ENCODE peak calls at places on chromosome 2, in ten cellular contexts. One of them, this sample, is unnamed.
A peak's percentile ranks its signal among the peaks of the same experiment; 100 is the strongest.

GRCh38 chr2:145919507-145919906 is 1399.6 kb upstream of the ZEB2 start:
- DNase-seq in endothelial cell: no peak
- DNase-seq in Peyer's patch: no peak
- DNase-seq in activated T-cell treated with anti-CD3 and anti-CD28 coated beads for 24 hours: no peak
- DNase-seq in anterior cingulate cortex: no peak
- DNase-seq in HEK293T: no peak
- DNase-seq in fibroblast of mammary gland: peak; percentile 23
- DNase-seq in stimulated activated effector memory CD8-positive, alpha-beta T cell treated with anti-CD3 and anti-CD28 coated beads, Interleukin-12 subunit alpha, Interleukin-12 subunit beta, amount 100 ng/mL, for 72 hours: no peak
- DNase-seq in A172: no peak
- DNase-seq in esophagus squamous epithelium: no peak
- DNase-seq in this sample: no peak

GRCh38 chr2:45748239-45748638 is 96.8 kb downstream of the PRKCE start:
- DNase-seq in endothelial cell: no peak
- DNase-seq in Peyer's patch: no peak
- DNase-seq in activated T-cell treated with anti-CD3 and anti-CD28 coated beads for 24 hours: no peak
- DNase-seq in anterior cingulate cortex: peak; percentile 31
- DNase-seq in HEK293T: no peak
- DNase-seq in fibroblast of mammary gland: peak; percentile 99
- DNase-seq in stimulated activated effector memory CD8-positive, alpha-beta T cell treated with anti-CD3 and anti-CD28 coated beads, Interleukin-12 subunit alpha, Interleukin-12 subunit beta, amount 100 ng/mL, for 72 hours: no peak
- DNase-seq in A172: no peak
- DNase-seq in esophagus squamous epithelium: no peak
- DNase-seq in this sample: no peak

GRCh38 chr2:7358865-7359264 is 441.7 kb downstream of the RNF144A start:
- DNase-seq in endothelial cell: no peak
- DNase-seq in Peyer's patch: no peak
- DNase-seq in activated T-cell treated with anti-CD3 and anti-CD28 coated beads for 24 hours: no peak
- DNase-seq in anterior cingulate cortex: no peak
- DNase-seq in HEK293T: no peak
- DNase-seq in fibroblast of mammary gland: no peak
- DNase-seq in stimulated activated effector memory CD8-positive, alpha-beta T cell treated with anti-CD3 and anti-CD28 coated beads, Interleukin-12 subunit alpha, Interleukin-12 subunit beta, amount 100 ng/mL, for 72 hours: no peak
- DNase-seq in A172: no peak
- DNase-seq in esophagus squamous epithelium: no peak
- DNase-seq in this sample: no peak

GRCh38 chr2:16270441-16270840 is 330.1 kb downstream of the MYCN start:
- DNase-seq in endothelial cell: no peak
- DNase-seq in Peyer's patch: no peak
- DNase-seq in activated T-cell treated with anti-CD3 and anti-CD28 coated beads for 24 hours: no peak
- DNase-seq in anterior cingulate cortex: no peak
- DNase-seq in HEK293T: no peak
- DNase-seq in fibroblast of mammary gland: no peak
- DNase-seq in stimulated activated effector memory CD8-positive, alpha-beta T cell treated with anti-CD3 and anti-CD28 coated beads, Interleukin-12 subunit alpha, Interleukin-12 subunit beta, amount 100 ng/mL, for 72 hours: no peak
- DNase-seq in A172: no peak
- DNase-seq in esophagus squamous epithelium: no peak
- DNase-seq in this sample: no peak

GRCh38 chr2:675982-676646 is 1.1 kb downstream of the TMEM18 start:
- DNase-seq in endothelial cell: peak; percentile 39
- DNase-seq in Peyer's patch: peak; percentile 67
- DNase-seq in activated T-cell treated with anti-CD3 and anti-CD28 coated beads for 24 hours: no peak
- DNase-seq in anterior cingulate cortex: no peak
- DNase-seq in HEK293T: peak; percentile 49
- DNase-seq in fibroblast of mammary gland: peak; percentile 95
- DNase-seq in stimulated activated effector memory CD8-positive, alpha-beta T cell treated with anti-CD3 and anti-CD28 coated beads, Interleukin-12 subunit alpha, Interleukin-12 subunit beta, amount 100 ng/mL, for 72 hours: no peak
- DNase-seq in A172: peak; percentile 88
- DNase-seq in esophagus squamous epithelium: no peak
- DNase-seq in this sample: no peak

GRCh38 chr2:191166111-191166755 is 15.4 kb upstream of the STAT4 start:
- DNase-seq in endothelial cell: no peak
- DNase-seq in Peyer's patch: no peak
- DNase-seq in activated T-cell treated with anti-CD3 and anti-CD28 coated beads for 24 hours: no peak
- DNase-seq in anterior cingulate cortex: no peak
- DNase-seq in HEK293T: peak; percentile 37
- DNase-seq in fibroblast of mammary gland: peak; percentile 84
- DNase-seq in stimulated activated effector memory CD8-positive, alpha-beta T cell treated with anti-CD3 and anti-CD28 coated beads, Interleukin-12 subunit alpha, Interleukin-12 subunit beta, amount 100 ng/mL, for 72 hours: no peak
- DNase-seq in A172: peak; percentile 45
- DNase-seq in esophagus squamous epithelium: no peak
- DNase-seq in this sample: no peak

GRCh38 chr2:96962567-96963203 is 23.7 kb downstream of the FAM178B start:
- DNase-seq in endothelial cell: no peak
- DNase-seq in Peyer's patch: peak; percentile 87
- DNase-seq in activated T-cell treated with anti-CD3 and anti-CD28 coated beads for 24 hours: peak; percentile 54
- DNase-seq in anterior cingulate cortex: no peak
- DNase-seq in HEK293T: no peak
- DNase-seq in fibroblast of mammary gland: no peak
- DNase-seq in stimulated activated effector memory CD8-positive, alpha-beta T cell treated with anti-CD3 and anti-CD28 coated beads, Interleukin-12 subunit alpha, Interleukin-12 subunit beta, amount 100 ng/mL, for 72 hours: no peak
- DNase-seq in A172: no peak
- DNase-seq in esophagus squamous epithelium: no peak
- DNase-seq in this sample: no peak

GRCh38 chr2:118061135-118061955 is 26.9 kb upstream of the INSIG2 start:
- DNase-seq in endothelial cell: peak; percentile 26
- DNase-seq in Peyer's patch: no peak
- DNase-seq in activated T-cell treated with anti-CD3 and anti-CD28 coated beads for 24 hours: no peak
- DNase-seq in anterior cingulate cortex: no peak
- DNase-seq in HEK293T: no peak
- DNase-seq in fibroblast of mammary gland: peak; percentile 88
- DNase-seq in stimulated activated effector memory CD8-positive, alpha-beta T cell treated with anti-CD3 and anti-CD28 coated beads, Interleukin-12 subunit alpha, Interleukin-12 subunit beta, amount 100 ng/mL, for 72 hours: no peak
- DNase-seq in A172: peak; percentile 66
- DNase-seq in esophagus squamous epithelium: no peak
- DNase-seq in this sample: peak; percentile 9

GRCh38 chr2:202871161-202872141 is at the start of gene ICA1L:
- DNase-seq in endothelial cell: peak; percentile 71
- DNase-seq in Peyer's patch: peak; percentile 68
- DNase-seq in activated T-cell treated with anti-CD3 and anti-CD28 coated beads for 24 hours: peak; percentile 48
- DNase-seq in anterior cingulate cortex: peak; percentile 75
- DNase-seq in HEK293T: peak; percentile 66
- DNase-seq in fibroblast of mammary gland: peak; percentile 40
- DNase-seq in stimulated activated effector memory CD8-positive, alpha-beta T cell treated with anti-CD3 and anti-CD28 coated beads, Interleukin-12 subunit alpha, Interleukin-12 subunit beta, amount 100 ng/mL, for 72 hours: peak; percentile 47
- DNase-seq in A172: peak; percentile 53
- DNase-seq in esophagus squamous epithelium: no peak
- DNase-seq in this sample: peak; percentile 43

GRCh38 chr2:142582317-142582716 is 295.1 kb upstream of the KYNU start:
- DNase-seq in endothelial cell: no peak
- DNase-seq in Peyer's patch: no peak
- DNase-seq in activated T-cell treated with anti-CD3 and anti-CD28 coated beads for 24 hours: no peak
- DNase-seq in anterior cingulate cortex: no peak
- DNase-seq in HEK293T: no peak
- DNase-seq in fibroblast of mammary gland: no peak
- DNase-seq in stimulated activated effector memory CD8-positive, alpha-beta T cell treated with anti-CD3 and anti-CD28 coated beads, Interleukin-12 subunit alpha, Interleukin-12 subunit beta, amount 100 ng/mL, for 72 hours: no peak
- DNase-seq in A172: peak; percentile 6
- DNase-seq in esophagus squamous epithelium: no peak
- DNase-seq in this sample: no peak

GRCh38 chr2:196077821-196078220 is 9.2 kb upstream of the DNAH7 start:
- DNase-seq in endothelial cell: no peak
- DNase-seq in Peyer's patch: no peak
- DNase-seq in activated T-cell treated with anti-CD3 and anti-CD28 coated beads for 24 hours: no peak
- DNase-seq in anterior cingulate cortex: no peak
- DNase-seq in HEK293T: no peak
- DNase-seq in fibroblast of mammary gland: peak; percentile 68
- DNase-seq in stimulated activated effector memory CD8-positive, alpha-beta T cell treated with anti-CD3 and anti-CD28 coated beads, Interleukin-12 subunit alpha, Interleukin-12 subunit beta, amount 100 ng/mL, for 72 hours: no peak
- DNase-seq in A172: no peak
- DNase-seq in esophagus squamous epithelium: no peak
- DNase-seq in this sample: no peak

GRCh38 chr2:102657770-102658169 is 38.4 kb downstream of the SLC9A2 start:
- DNase-seq in endothelial cell: no peak
- DNase-seq in Peyer's patch: no peak
- DNase-seq in activated T-cell treated with anti-CD3 and anti-CD28 coated beads for 24 hours: peak; percentile 20
- DNase-seq in anterior cingulate cortex: no peak
- DNase-seq in HEK293T: no peak
- DNase-seq in fibroblast of mammary gland: no peak
- DNase-seq in stimulated activated effector memory CD8-positive, alpha-beta T cell treated with anti-CD3 and anti-CD28 coated beads, Interleukin-12 subunit alpha, Interleukin-12 subunit beta, amount 100 ng/mL, for 72 hours: no peak
- DNase-seq in A172: no peak
- DNase-seq in esophagus squamous epithelium: no peak
- DNase-seq in this sample: no peak

GRCh38 chr2:198322275-198322674 is 517.9 kb downstream of the PLCL1 start:
- DNase-seq in endothelial cell: peak; percentile 34
- DNase-seq in Peyer's patch: no peak
- DNase-seq in activated T-cell treated with anti-CD3 and anti-CD28 coated beads for 24 hours: no peak
- DNase-seq in anterior cingulate cortex: no peak
- DNase-seq in HEK293T: peak; percentile 21
- DNase-seq in fibroblast of mammary gland: no peak
- DNase-seq in stimulated activated effector memory CD8-positive, alpha-beta T cell treated with anti-CD3 and anti-CD28 coated beads, Interleukin-12 subunit alpha, Interleukin-12 subunit beta, amount 100 ng/mL, for 72 hours: no peak
- DNase-seq in A172: no peak
- DNase-seq in esophagus squamous epithelium: no peak
- DNase-seq in this sample: no peak

GRCh38 chr2:217049931-217050330 is 190.1 kb upstream of the TNP1 start:
- DNase-seq in endothelial cell: no peak
- DNase-seq in Peyer's patch: no peak
- DNase-seq in activated T-cell treated with anti-CD3 and anti-CD28 coated beads for 24 hours: no peak
- DNase-seq in anterior cingulate cortex: no peak
- DNase-seq in HEK293T: no peak
- DNase-seq in fibroblast of mammary gland: peak; percentile 40
- DNase-seq in stimulated activated effector memory CD8-positive, alpha-beta T cell treated with anti-CD3 and anti-CD28 coated beads, Interleukin-12 subunit alpha, Interleukin-12 subunit beta, amount 100 ng/mL, for 72 hours: no peak
- DNase-seq in A172: no peak
- DNase-seq in esophagus squamous epithelium: no peak
- DNase-seq in this sample: no peak

GRCh38 chr2:191003405-191004309 is 10.3 kb downstream of the STAT1 start:
- DNase-seq in endothelial cell: no peak
- DNase-seq in Peyer's patch: no peak
- DNase-seq in activated T-cell treated with anti-CD3 and anti-CD28 coated beads for 24 hours: no peak
- DNase-seq in anterior cingulate cortex: no peak
- DNase-seq in HEK293T: no peak
- DNase-seq in fibroblast of mammary gland: no peak
- DNase-seq in stimulated activated effector memory CD8-positive, alpha-beta T cell treated with anti-CD3 and anti-CD28 coated beads, Interleukin-12 subunit alpha, Interleukin-12 subunit beta, amount 100 ng/mL, for 72 hours: no peak
- DNase-seq in A172: no peak
- DNase-seq in esophagus squamous epithelium: no peak
- DNase-seq in this sample: no peak

GRCh38 chr2:152460567-152460966 is 125.6 kb downstream of the FMNL2 start:
- DNase-seq in endothelial cell: no peak
- DNase-seq in Peyer's patch: no peak
- DNase-seq in activated T-cell treated with anti-CD3 and anti-CD28 coated beads for 24 hours: no peak
- DNase-seq in anterior cingulate cortex: no peak
- DNase-seq in HEK293T: no peak
- DNase-seq in fibroblast of mammary gland: no peak
- DNase-seq in stimulated activated effector memory CD8-positive, alpha-beta T cell treated with anti-CD3 and anti-CD28 coated beads, Interleukin-12 subunit alpha, Interleukin-12 subunit beta, amount 100 ng/mL, for 72 hours: no peak
- DNase-seq in A172: no peak
- DNase-seq in esophagus squamous epithelium: no peak
- DNase-seq in this sample: no peak

GRCh38 chr2:46268196-46268595 is 29.0 kb upstream of the EPAS1 start:
- DNase-seq in endothelial cell: no peak
- DNase-seq in Peyer's patch: no peak
- DNase-seq in activated T-cell treated with anti-CD3 and anti-CD28 coated beads for 24 hours: no peak
- DNase-seq in anterior cingulate cortex: no peak
- DNase-seq in HEK293T: no peak
- DNase-seq in fibroblast of mammary gland: no peak
- DNase-seq in stimulated activated effector memory CD8-positive, alpha-beta T cell treated with anti-CD3 and anti-CD28 coated beads, Interleukin-12 subunit alpha, Interleukin-12 subunit beta, amount 100 ng/mL, for 72 hours: no peak
- DNase-seq in A172: no peak
- DNase-seq in esophagus squamous epithelium: no peak
- DNase-seq in this sample: no peak

GRCh38 chr2:227414846-227415245 is 27.1 kb upstream of the SCYGR1 start:
- DNase-seq in endothelial cell: no peak
- DNase-seq in Peyer's patch: no peak
- DNase-seq in activated T-cell treated with anti-CD3 and anti-CD28 coated beads for 24 hours: no peak
- DNase-seq in anterior cingulate cortex: no peak
- DNase-seq in HEK293T: no peak
- DNase-seq in fibroblast of mammary gland: peak; percentile 47
- DNase-seq in stimulated activated effector memory CD8-positive, alpha-beta T cell treated with anti-CD3 and anti-CD28 coated beads, Interleukin-12 subunit alpha, Interleukin-12 subunit beta, amount 100 ng/mL, for 72 hours: no peak
- DNase-seq in A172: peak; percentile 42
- DNase-seq in esophagus squamous epithelium: no peak
- DNase-seq in this sample: no peak

GRCh38 chr2:230877737-230878598 is 13.2 kb downstream of the ITM2C start:
- DNase-seq in endothelial cell: no peak
- DNase-seq in Peyer's patch: peak; percentile 67
- DNase-seq in activated T-cell treated with anti-CD3 and anti-CD28 coated beads for 24 hours: no peak
- DNase-seq in anterior cingulate cortex: no peak
- DNase-seq in HEK293T: no peak
- DNase-seq in fibroblast of mammary gland: no peak
- DNase-seq in stimulated activated effector memory CD8-positive, alpha-beta T cell treated with anti-CD3 and anti-CD28 coated beads, Interleukin-12 subunit alpha, Interleukin-12 subunit beta, amount 100 ng/mL, for 72 hours: no peak
- DNase-seq in A172: no peak
- DNase-seq in esophagus squamous epithelium: no peak
- DNase-seq in this sample: no peak

GRCh38 chr2:99201959-99202678 is 21.1 kb downstream of the MRPL30 start:
- DNase-seq in endothelial cell: no peak
- DNase-seq in Peyer's patch: no peak
- DNase-seq in activated T-cell treated with anti-CD3 and anti-CD28 coated beads for 24 hours: no peak
- DNase-seq in anterior cingulate cortex: no peak
- DNase-seq in HEK293T: no peak
- DNase-seq in fibroblast of mammary gland: no peak
- DNase-seq in stimulated activated effector memory CD8-positive, alpha-beta T cell treated with anti-CD3 and anti-CD28 coated beads, Interleukin-12 subunit alpha, Interleukin-12 subunit beta, amount 100 ng/mL, for 72 hours: no peak
- DNase-seq in A172: no peak
- DNase-seq in esophagus squamous epithelium: no peak
- DNase-seq in this sample: no peak

GRCh38 chr2:23803275-23803964 is 123.5 kb downstream of the ATAD2B start:
- DNase-seq in endothelial cell: no peak
- DNase-seq in Peyer's patch: no peak
- DNase-seq in activated T-cell treated with anti-CD3 and anti-CD28 coated beads for 24 hours: no peak
- DNase-seq in anterior cingulate cortex: no peak
- DNase-seq in HEK293T: no peak
- DNase-seq in fibroblast of mammary gland: peak; percentile 74
- DNase-seq in stimulated activated effector memory CD8-positive, alpha-beta T cell treated with anti-CD3 and anti-CD28 coated beads, Interleukin-12 subunit alpha, Interleukin-12 subunit beta, amount 100 ng/mL, for 72 hours: no peak
- DNase-seq in A172: peak; percentile 36
- DNase-seq in esophagus squamous epithelium: no peak
- DNase-seq in this sample: no peak

GRCh38 chr2:57516740-57517340 is 529.8 kb upstream of the VRK2 start:
- DNase-seq in endothelial cell: no peak
- DNase-seq in Peyer's patch: no peak
- DNase-seq in activated T-cell treated with anti-CD3 and anti-CD28 coated beads for 24 hours: no peak
- DNase-seq in anterior cingulate cortex: no peak
- DNase-seq in HEK293T: peak; percentile 31
- DNase-seq in fibroblast of mammary gland: peak; percentile 54
- DNase-seq in stimulated activated effector memory CD8-positive, alpha-beta T cell treated with anti-CD3 and anti-CD28 coated beads, Interleukin-12 subunit alpha, Interleukin-12 subunit beta, amount 100 ng/mL, for 72 hours: no peak
- DNase-seq in A172: peak; percentile 39
- DNase-seq in esophagus squamous epithelium: no peak
- DNase-seq in this sample: peak; percentile 1

GRCh38 chr2:202541137-202541536 is 93.6 kb upstream of the FAM117B start:
- DNase-seq in endothelial cell: no peak
- DNase-seq in Peyer's patch: no peak
- DNase-seq in activated T-cell treated with anti-CD3 and anti-CD28 coated beads for 24 hours: no peak
- DNase-seq in anterior cingulate cortex: no peak
- DNase-seq in HEK293T: no peak
- DNase-seq in fibroblast of mammary gland: no peak
- DNase-seq in stimulated activated effector memory CD8-positive, alpha-beta T cell treated with anti-CD3 and anti-CD28 coated beads, Interleukin-12 subunit alpha, Interleukin-12 subunit beta, amount 100 ng/mL, for 72 hours: no peak
- DNase-seq in A172: no peak
- DNase-seq in esophagus squamous epithelium: no peak
- DNase-seq in this sample: no peak

GRCh38 chr2:141766225-141766624 is 364.6 kb downstream of the LRP1B start:
- DNase-seq in endothelial cell: no peak
- DNase-seq in Peyer's patch: no peak
- DNase-seq in activated T-cell treated with anti-CD3 and anti-CD28 coated beads for 24 hours: no peak
- DNase-seq in anterior cingulate cortex: no peak
- DNase-seq in HEK293T: no peak
- DNase-seq in fibroblast of mammary gland: no peak
- DNase-seq in stimulated activated effector memory CD8-positive, alpha-beta T cell treated with anti-CD3 and anti-CD28 coated beads, Interleukin-12 subunit alpha, Interleukin-12 subunit beta, amount 100 ng/mL, for 72 hours: no peak
- DNase-seq in A172: no peak
- DNase-seq in esophagus squamous epithelium: no peak
- DNase-seq in this sample: no peak

GRCh38 chr2:20457661-20458630 is 11.1 kb downstream of the RHOB start:
- DNase-seq in endothelial cell: no peak
- DNase-seq in Peyer's patch: peak; percentile 19
- DNase-seq in activated T-cell treated with anti-CD3 and anti-CD28 coated beads for 24 hours: no peak
- DNase-seq in anterior cingulate cortex: no peak
- DNase-seq in HEK293T: no peak
- DNase-seq in fibroblast of mammary gland: no peak
- DNase-seq in stimulated activated effector memory CD8-positive, alpha-beta T cell treated with anti-CD3 and anti-CD28 coated beads, Interleukin-12 subunit alpha, Interleukin-12 subunit beta, amount 100 ng/mL, for 72 hours: no peak
- DNase-seq in A172: no peak
- DNase-seq in esophagus squamous epithelium: no peak
- DNase-seq in this sample: no peak

GRCh38 chr2:3266727-3267548 is 110.7 kb downstream of the EIPR1 start:
- DNase-seq in endothelial cell: no peak
- DNase-seq in Peyer's patch: no peak
- DNase-seq in activated T-cell treated with anti-CD3 and anti-CD28 coated beads for 24 hours: no peak
- DNase-seq in anterior cingulate cortex: no peak
- DNase-seq in HEK293T: no peak
- DNase-seq in fibroblast of mammary gland: no peak
- DNase-seq in stimulated activated effector memory CD8-positive, alpha-beta T cell treated with anti-CD3 and anti-CD28 coated beads, Interleukin-12 subunit alpha, Interleukin-12 subunit beta, amount 100 ng/mL, for 72 hours: no peak
- DNase-seq in A172: no peak
- DNase-seq in esophagus squamous epithelium: no peak
- DNase-seq in this sample: no peak

GRCh38 chr2:43426305-43427031 is 169.4 kb downstream of the THADA start:
- DNase-seq in endothelial cell: no peak
- DNase-seq in Peyer's patch: peak; percentile 87
- DNase-seq in activated T-cell treated with anti-CD3 and anti-CD28 coated beads for 24 hours: peak; percentile 61
- DNase-seq in anterior cingulate cortex: peak; percentile 7
- DNase-seq in HEK293T: no peak
- DNase-seq in fibroblast of mammary gland: peak; percentile 98
- DNase-seq in stimulated activated effector memory CD8-positive, alpha-beta T cell treated with anti-CD3 and anti-CD28 coated beads, Interleukin-12 subunit alpha, Interleukin-12 subunit beta, amount 100 ng/mL, for 72 hours: no peak
- DNase-seq in A172: peak; percentile 95
- DNase-seq in esophagus squamous epithelium: no peak
- DNase-seq in this sample: peak; percentile 52

GRCh38 chr2:27705851-27706622 is 42.3 kb downstream of the SLC4A1AP start:
- DNase-seq in endothelial cell: no peak
- DNase-seq in Peyer's patch: peak; percentile 65
- DNase-seq in activated T-cell treated with anti-CD3 and anti-CD28 coated beads for 24 hours: no peak
- DNase-seq in anterior cingulate cortex: no peak
- DNase-seq in HEK293T: no peak
- DNase-seq in fibroblast of mammary gland: peak; percentile 98
- DNase-seq in stimulated activated effector memory CD8-positive, alpha-beta T cell treated with anti-CD3 and anti-CD28 coated beads, Interleukin-12 subunit alpha, Interleukin-12 subunit beta, amount 100 ng/mL, for 72 hours: no peak
- DNase-seq in A172: peak; percentile 98
- DNase-seq in esophagus squamous epithelium: no peak
- DNase-seq in this sample: no peak